ENCODE peak calls at places on chromosomes 1 and 21, in seven cellular contexts. F is fibroblast of mammary gland; T is NCI-H1105; H is activated CD8-positive, alpha-beta memory T cell treated with anti-CD3 and anti-CD28 coated beads for 1 hour; W is left ventricle myocardium superior; Q is T-helper 1 cell; Y is stimulated activated CD4-positive, alpha-beta T cell treated with anti-CD3 and anti-CD28 coated beads, Interleukin-2, amount 100 ng/mL, for 48 hours. N is an unnamed sample.

GRCh38 chr1:1593834-1594601 is 5.9 kb downstream of the FNDC10 start:
- DNase-seq in F (no peak), T (no peak), H (no peak), W (no peak), Q (no peak), Y (no peak), N (no peak)

GRCh38 chr1:30058966-30059365 is 664.4 kb downstream of the MATN1 start:
- DNase-seq in F (peak), T (no peak), H (no peak), W (no peak), Q (no peak), Y (no peak), N (no peak)

GRCh38 chr1:115190766-115191165 is 101.5 kb upstream of the TSPAN2 start:
- DNase-seq in F (peak), T (no peak), H (no peak), W (no peak), Q (no peak), Y (no peak), N (no peak)

GRCh38 chr1:199223936-199224335 is 585.1 kb downstream of the PTPRC start:
- DNase-seq in F (peak), T (no peak), H (no peak), W (no peak), Q (no peak), Y (no peak), N (no peak)

GRCh38 chr1:172342584-172343245 is 77.8 kb upstream of the C1orf105 start:
- DNase-seq in F (no peak), T (no peak), H (no peak), W (no peak), Q (no peak), Y (no peak), N (no peak)

GRCh38 chr1:199859525-199859924 is 168.0 kb upstream of the NR5A2 start:
- DNase-seq in F (peak), T (no peak), H (no peak), W (no peak), Q (no peak), Y (no peak), N (no peak)

GRCh38 chr1:201499795-201500669 is 6.9 kb downstream of the CSRP1 start:
- DNase-seq in F (no peak), T (no peak), H (no peak), W (peak), Q (no peak), Y (no peak), N (no peak)

GRCh38 chr1:67532452-67533216 is 102.4 kb upstream of the SERBP1 start:
- DNase-seq in F (peak), T (peak), H (no peak), W (no peak), Q (no peak), Y (no peak), N (no peak)

GRCh38 chr1:207049974-207050391 is 1.0 kb downstream of the YOD1 start:
- DNase-seq in F (peak), T (peak), H (peak), W (no peak), Q (no peak), Y (peak), N (peak)

GRCh38 chr1:29946057-29946456 is 709.7 kb downstream of the PTPRU start:
- DNase-seq in F (no peak), T (no peak), H (no peak), W (no peak), Q (no peak), Y (no peak), N (no peak)

GRCh38 chr1:172287207-172287606 is 133.3 kb upstream of the C1orf105 start:
- DNase-seq in F (peak), T (no peak), H (no peak), W (peak), Q (no peak), Y (no peak), N (no peak)

GRCh38 chr21:45333583-45334121 is 46.0 kb upstream of the POFUT2 start:
- DNase-seq in F (no peak), T (no peak), H (no peak), W (no peak), Q (no peak), Y (no peak), N (no peak)